ENCODE peak calls at places on chromosomes 13 and 19, in five cellular contexts. F is upper lobe of left lung, B is tibial nerve, V is vagina, K is right lobe of liver. X is an unnamed sample.

GRCh38 chr13:112583592-112584277 is 4.2 kb downstream of the TUBGCP3 start:
- DNase-seq in V (no peak), F (peak; percentile 71), B (peak; percentile 64), K (no peak), X (no peak)

GRCh38 chr13:24348797-24349515 is 39.6 kb downstream of the C1QTNF9 start:
- DNase-seq in F (peak; percentile 82), B (no peak), K (peak; percentile 88), V (no peak), X (no peak)

GRCh38 chr13:100954430-100955361 is 280.1 kb upstream of the TMTC4 start:
- DNase-seq in B (no peak), K (no peak), F (no peak), V (no peak), X (no peak)

GRCh38 chr13:27082325-27082724 is 89.3 kb downstream of the USP12 start:
- DNase-seq in V (no peak), F (no peak), K (no peak), B (no peak), X (no peak)

GRCh38 chr13:102904408-102904862 is 58.6 kb downstream of the ERCC5 start:
- DNase-seq in B (no peak), K (no peak), F (no peak), V (no peak), X (no peak)

GRCh38 chr19:10289836-10290438 is at the start of gene ICAM5:
- DNase-seq in K (no peak), B (no peak), V (no peak), F (no peak), X (no peak)

GRCh38 chr19:409515-410242 is 732 bp upstream of the C2CD4C start:
- DNase-seq in K (peak; percentile 31), V (no peak), F (peak; percentile 14), B (no peak), X (peak; percentile 12)

GRCh38 chr13:40149611-40150283 is 494.3 kb downstream of the COG6 start:
- DNase-seq in V (no peak), K (no peak), F (peak; percentile 36), B (peak; percentile 34), X (peak; percentile 49)

GRCh38 chr19:7427944-7428343 is 60.9 kb downstream of the PEX11G start:
- DNase-seq in K (no peak), F (no peak), B (no peak), V (no peak), X (no peak)

GRCh38 chr13:67283602-67284001 is 53.5 kb upstream of the PCDH9 start:
- DNase-seq in K (no peak), B (no peak), F (no peak), V (no peak), X (no peak)

GRCh38 chr13:72458701-72459100 is 268.7 kb downstream of the MZT1 start:
- DNase-seq in K (no peak), V (no peak), B (no peak), F (no peak), X (no peak)

GRCh38 chr19:41999071-41999877 is 5.2 kb upstream of the ATP1A3 start:
- DNase-seq in F (no peak), B (no peak), V (no peak), K (no peak), X (no peak)

GRCh38 chr19:10861118-10861651 is 10.2 kb upstream of the CARM1 start:
- DNase-seq in B (no peak), K (no peak), F (peak; percentile 56), V (no peak), X (no peak)

GRCh38 chr13:107456431-107456830 is 758.9 kb downstream of the LIG4 start:
- DNase-seq in B (no peak), F (no peak), V (no peak), K (no peak), X (no peak)

GRCh38 chr13:44815507-44816074 is 173.7 kb downstream of the NUFIP1 start:
- DNase-seq in K (no peak), F (peak; percentile 78), V (no peak), B (peak; percentile 22), X (peak; percentile 39)

GRCh38 chr13:74026753-74027152 is 107.5 kb downstream of the KLF12 start:
- DNase-seq in F (peak; percentile 27), V (no peak), K (no peak), B (no peak), X (no peak)

GRCh38 chr19:19304186-19304975 is 15.9 kb downstream of the SUGP1 start:
- DNase-seq in F (no peak), B (no peak), V (no peak), K (no peak), X (no peak)

GRCh38 chr13:102017248-102017647 is 384.6 kb downstream of the FGF14 start:
- DNase-seq in K (no peak), B (no peak), V (no peak), F (no peak), X (no peak)

GRCh38 chr19:531009-531752 is 379 bp upstream of the CDC34 start:
- DNase-seq in F (peak; percentile 74), B (peak; percentile 52), K (peak; percentile 88), V (no peak), X (peak; percentile 94)

GRCh38 chr13:44904982-44905381 is 84.3 kb downstream of the NUFIP1 start:
- DNase-seq in K (no peak), F (no peak), B (peak; percentile 66), V (no peak), X (peak; percentile 51)

GRCh38 chr13:34256236-34256635 is 438.3 kb downstream of the RFC3 start:
- DNase-seq in F (no peak), K (no peak), B (no peak), V (no peak), X (no peak)

GRCh38 chr19:13839193-13839937 is 37.6 kb upstream of the NANOS3 start:
- DNase-seq in K (peak; percentile 85), V (no peak), F (peak; percentile 96), B (peak; percentile 75), X (peak; percentile 80)

GRCh38 chr13:79194272-79194671 is 211.8 kb downstream of the RBM26 start:
- DNase-seq in K (no peak), V (no peak), F (no peak), B (no peak), X (no peak)

GRCh38 chr13:95296326-95296939 is 4.8 kb downstream of the ABCC4 start:
- DNase-seq in F (peak; percentile 75), V (no peak), B (no peak), K (peak; percentile 84), X (no peak)

GRCh38 chr19:58398545-58398944 is 3.1 kb downstream of the RNF225 start:
- DNase-seq in B (no peak), V (no peak), F (no peak), K (no peak), X (no peak)

GRCh38 chr19:19911150-19911549 is 10.4 kb downstream of the ZNF93 start:
- DNase-seq in F (no peak), V (no peak), B (no peak), K (no peak), X (no peak)

GRCh38 chr19:45515081-45515624 is 7.9 kb downstream of the VASP start:
- DNase-seq in B (peak; percentile 56), V (no peak), F (peak; percentile 87), K (peak; percentile 74), X (no peak)

GRCh38 chr13:106424805-106425204 is 110.7 kb downstream of the EFNB2 start:
- DNase-seq in K (no peak), V (no peak), F (no peak), B (no peak), X (no peak)

GRCh38 chr13:42276683-42277082 is 4.7 kb downstream of the AKAP11 start:
- DNase-seq in K (no peak), V (no peak), F (no peak), B (no peak), X (no peak)

GRCh38 chr19:3073931-3074595 is 11.8 kb upstream of the TLE5 start:
- DNase-seq in B (no peak), K (no peak), F (no peak), V (no peak), X (peak; percentile 71)

GRCh38 chr19:42555317-42555716 is 27.0 kb upstream of the CEACAM1 start:
- DNase-seq in K (no peak), B (no peak), V (no peak), F (peak; percentile 33), X (no peak)

GRCh38 chr13:38607136-38607535 is 79.7 kb upstream of the FREM2 start:
- DNase-seq in B (no peak), V (no peak), F (no peak), K (no peak), X (no peak)

GRCh38 chr19:35860436-35860817 is 3.7 kb downstream of the KIRREL2 start:
- DNase-seq in V (no peak), K (no peak), F (no peak), B (no peak), X (no peak)

GRCh38 chr19:43570174-43570791 is 5.0 kb downstream of the XRCC1 start:
- DNase-seq in V (no peak), B (no peak), K (no peak), F (no peak), X (no peak)

GRCh38 chr19:10852098-10852800 is 4.0 kb downstream of the C19orf38 start:
- DNase-seq in V (no peak), K (no peak), B (no peak), F (no peak), X (no peak)

DNA sequence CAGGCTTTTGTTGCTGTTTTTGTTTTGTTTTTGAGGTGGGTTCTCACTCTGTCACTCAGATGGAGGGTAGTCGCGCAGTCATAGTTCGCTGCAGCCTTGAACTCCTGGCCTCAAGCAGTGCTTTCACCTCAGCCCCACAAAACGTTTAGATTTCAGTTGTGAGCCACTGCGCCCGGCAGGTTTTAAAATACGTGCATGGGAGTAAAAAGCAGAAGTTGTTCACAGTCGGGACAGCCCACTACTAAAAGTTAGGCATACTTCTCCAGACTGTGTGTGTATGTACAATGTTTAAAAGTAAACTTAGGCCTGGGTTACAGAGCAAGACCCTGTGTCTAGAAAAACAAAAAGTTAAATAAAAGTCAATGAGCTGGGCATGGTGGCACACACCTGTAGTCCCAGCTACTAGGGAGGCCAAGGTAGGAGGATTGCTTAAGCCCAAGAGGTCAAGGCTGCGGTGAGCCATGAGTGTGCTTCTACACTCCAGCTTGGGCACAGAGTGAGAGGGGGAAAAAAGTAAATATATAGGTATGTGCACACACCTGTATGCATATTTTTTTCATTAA is 6.1 kb downstream of the SAFB start:
- DNase-seq in V (no peak), F (no peak), K (no peak), B (no peak), X (no peak)
- H3K4me1 ChIP-seq in V (peaks cover 96% of the 10 kb centered on the region), F (peaks cover 81% of the 10 kb centered on the region), K (no peaks in the 10 kb centered on the region), B (peaks cover 73% of the 10 kb centered on the region), X (peaks cover 27% of the 10 kb centered on the region)

GRCh38 chr19:5567360-5567970 is at the start of gene TINCR:
- DNase-seq in K (no peak), F (no peak), B (no peak), V (no peak), X (no peak)
- TF ChIP-seq POLR2A in K (no peak), F (no peak), B (no peak), V (no peak), X (no peak)

GRCh38 chr19:17757125-17757524 is 5.8 kb downstream of the FCHO1 start:
- DNase-seq in F (peak; percentile 51), V (no peak), K (peak; percentile 71), B (no peak), X (peak; percentile 86)
- H3K4me1 ChIP-seq in F (no peaks in the 10 kb centered on the region), V (peaks cover 7% of the 10 kb centered on the region), K (no peaks in the 10 kb centered on the region), B (no peaks in the 10 kb centered on the region), X (peaks cover 3% of the 10 kb centered on the region)

GRCh38 chr19:33621811-33622504 is at the start of gene CHST8:
- DNase-seq in B (no peak), K (peak; percentile 55), V (no peak), F (no peak), X (peak; percentile 36)
- TF ChIP-seq POLR2A in B (no peak), K (peak; percentile 51), V (peak; percentile 15), F (no peak), X (no peak)

GRCh38 chr19:49440439-49441209 is 703 bp downstream of the SLC17A7 start:
- DNase-seq in F (no peak), V (no peak), K (no peak), B (peak; percentile 28), X (no peak)
- H3K4me1 ChIP-seq in F (peaks cover 18% of the 10 kb centered on the region), V (peaks cover 22% of the 10 kb centered on the region), K (no peaks in the 10 kb centered on the region), B (no peaks in the 10 kb centered on the region), X (no peaks in the 10 kb centered on the region)

GRCh38 chr19:51025809-51026553 is 435 bp downstream of the KLK11 start:
- DNase-seq in K (no peak), F (peak; percentile 31), V (no peak), B (no peak), X (peak; percentile 54)
- TF ChIP-seq POLR2A in K (no peak), F (no peak), V (no peak), B (no peak), X (no peak)

X was measured in ovary.